ENCODE peak calls at places on chromosomes 3 and 15, in seven cellular contexts. L is CD4-positive, alpha-beta memory T cell; M is psoas muscle; J is right lobe of liver; R is HFF-Myc; W is SJCRH30; X is ovary. Q is an unnamed sample.

GRCh38 chr3:183534249-183534648 is 21.3 kb downstream of the KLHL6 start:
- DNase-seq in L (no peak), M (no peak), J (no peak), R (no peak), W (no peak), X (no peak), Q (no peak)

GRCh38 chr3:51350751-51351150 is 34.3 kb upstream of the MANF start:
- DNase-seq in L (no peak), M (no peak), J (no peak), R (no peak), W (no peak), X (no peak), Q (no peak)

GRCh38 chr3:103730744-103731143 is 1295.9 kb downstream of the ZPLD1 start:
- DNase-seq in L (no peak), M (no peak), J (no peak), R (no peak), W (no peak), X (no peak), Q (no peak)

GRCh38 chr3:50627407-50628051 is 10.6 kb downstream of the MAPKAPK3 start:
- DNase-seq in L (no peak), M (peak; percentile 83), J (no peak), R (no peak), W (peak; percentile 31), X (no peak), Q (peak; percentile 12)

GRCh38 chr15:52790166-52790708 is at the start of gene ONECUT1:
- DNase-seq in L (no peak), M (peak; percentile 45), J (peak; percentile 82), R (no peak), W (peak; percentile 73), X (no peak), Q (no peak)

GRCh38 chr15:38868326-38869114 is 303.9 kb upstream of the RASGRP1 start:
- DNase-seq in L (no peak), M (peak; percentile 58), J (peak; percentile 42), R (no peak), W (peak; percentile 62), X (no peak), Q (peak; percentile 95)

GRCh38 chr3:14877404-14877803 is 58.6 kb downstream of the FGD5 start:
- DNase-seq in L (no peak), M (no peak), J (no peak), R (no peak), W (no peak), X (no peak), Q (no peak)

GRCh38 chr3:153221748-153222162 is 59.7 kb downstream of the RAP2B start:
- DNase-seq in L (peak; percentile 95), M (peak; percentile 40), J (peak; percentile 48), R (peak; percentile 93), W (peak; percentile 57), X (peak; percentile 10), Q (peak; percentile 96)

GRCh38 chr3:139016430-139017048 is 4.2 kb downstream of the PRR23B start:
- DNase-seq in L (no peak), M (no peak), J (no peak), R (no peak), W (peak; percentile 5), X (no peak), Q (no peak)

GRCh38 chr3:172383306-172383796 is 64.9 kb downstream of the GHSR start:
- DNase-seq in L (no peak), M (no peak), J (no peak), R (no peak), W (no peak), X (no peak), Q (no peak)

GRCh38 chr15:62125763-62126162 is 39.3 kb downstream of the C2CD4B start:
- DNase-seq in L (no peak), M (no peak), J (peak; percentile 29), R (no peak), W (peak; percentile 68), X (no peak), Q (no peak)

GRCh38 chr3:143124683-143125520 is 5.3 kb downstream of the CHST2 start:
- DNase-seq in L (no peak), M (no peak), J (no peak), R (no peak), W (peak; percentile 38), X (no peak), Q (no peak)

GRCh38 chr3:31610700-31611275 is 78.1 kb downstream of the STT3B start:
- DNase-seq in L (no peak), M (no peak), J (no peak), R (peak; percentile 17), W (peak; percentile 3), X (no peak), Q (peak; percentile 7)

GRCh38 chr15:73081321-73081958 is 29.2 kb downstream of the NEO1 start:
- DNase-seq in L (no peak), M (peak; percentile 8), J (no peak), R (peak; percentile 39), W (peak; percentile 58), X (no peak), Q (peak; percentile 10)

GRCh38 chr3:48662140-48662752 is 440 bp downstream of the CELSR3 start:
- DNase-seq in L (no peak), M (no peak), J (no peak), R (no peak), W (no peak), X (no peak), Q (no peak)

GRCh38 chr15:48096813-48097212 is 24.0 kb upstream of the SLC24A5 start:
- DNase-seq in L (no peak), M (no peak), J (no peak), R (no peak), W (no peak), X (no peak), Q (peak; percentile 76)

GRCh38 chr3:122563717-122564025 is 429 bp downstream of the PARP9 start:
- DNase-seq in L (no peak), M (no peak), J (peak; percentile 28), R (no peak), W (peak; percentile 45), X (no peak), Q (no peak)

GRCh38 chr15:66124626-66125025 is 128.9 kb downstream of the MEGF11 start:
- DNase-seq in L (no peak), M (no peak), J (no peak), R (no peak), W (no peak), X (no peak), Q (no peak)
- H3K4me3 ChIP-seq in L (no peak overlapping the region), M (no peak overlapping the region), J (no peak overlapping the region), R (no peak overlapping the region), W (no peak overlapping the region), X (no peak overlapping the region), Q (no peak overlapping the region)

GRCh38 chr3:45311953-45312795 is 76.2 kb upstream of the LARS2 start:
- DNase-seq in L (no peak), M (no peak), J (no peak), R (no peak), W (no peak), X (no peak), Q (no peak)

GRCh38 chr3:45309876-45310275 is 78.5 kb upstream of the LARS2 start:
- DNase-seq in L (no peak), M (no peak), J (no peak), R (no peak), W (no peak), X (no peak), Q (no peak)

GRCh38 chr3:45311327-45311726 is 77.0 kb upstream of the LARS2 start:
- DNase-seq in L (no peak), M (no peak), J (no peak), R (no peak), W (no peak), X (no peak), Q (no peak)

GRCh38 chr3:45313743-45314403 is 74.5 kb upstream of the LARS2 start:
- DNase-seq in L (no peak), M (no peak), J (no peak), R (no peak), W (no peak), X (no peak), Q (no peak)

GRCh38 chr3:45312836-45313493 is 75.4 kb upstream of the LARS2 start:
- DNase-seq in L (no peak), M (no peak), J (no peak), R (no peak), W (no peak), X (no peak), Q (no peak)
- H3K4me3 ChIP-seq in L (no peak overlapping the region), M (no peak overlapping the region), J (no peak overlapping the region), R (no peak overlapping the region), W (no peak overlapping the region), X (no peak overlapping the region), Q (no peak overlapping the region)

GRCh38 chr15:22796079-22796478 is 9.6 kb downstream of the NIPA1 start:
- DNase-seq in L (no peak), M (no peak), J (no peak), R (no peak), W (no peak), X (no peak), Q (no peak)
- H3K4me3 ChIP-seq in L (no peak overlapping the region), M (no peak overlapping the region), J (no peak overlapping the region), R (no peak overlapping the region), W (no peak overlapping the region), X (no peak overlapping the region), Q (no peak overlapping the region)

GRCh38 chr15:100628746-100629145 is 26.4 kb downstream of the ASB7 start:
- DNase-seq in L (no peak), M (no peak), J (no peak), R (peak; percentile 6), W (no peak), X (no peak), Q (no peak)
- H3K4me3 ChIP-seq in L (no peak overlapping the region), M (no peak overlapping the region), J (no peak overlapping the region), R (no peak overlapping the region), W (no peak overlapping the region), X (no peak overlapping the region), Q (no peak overlapping the region)

DNA sequence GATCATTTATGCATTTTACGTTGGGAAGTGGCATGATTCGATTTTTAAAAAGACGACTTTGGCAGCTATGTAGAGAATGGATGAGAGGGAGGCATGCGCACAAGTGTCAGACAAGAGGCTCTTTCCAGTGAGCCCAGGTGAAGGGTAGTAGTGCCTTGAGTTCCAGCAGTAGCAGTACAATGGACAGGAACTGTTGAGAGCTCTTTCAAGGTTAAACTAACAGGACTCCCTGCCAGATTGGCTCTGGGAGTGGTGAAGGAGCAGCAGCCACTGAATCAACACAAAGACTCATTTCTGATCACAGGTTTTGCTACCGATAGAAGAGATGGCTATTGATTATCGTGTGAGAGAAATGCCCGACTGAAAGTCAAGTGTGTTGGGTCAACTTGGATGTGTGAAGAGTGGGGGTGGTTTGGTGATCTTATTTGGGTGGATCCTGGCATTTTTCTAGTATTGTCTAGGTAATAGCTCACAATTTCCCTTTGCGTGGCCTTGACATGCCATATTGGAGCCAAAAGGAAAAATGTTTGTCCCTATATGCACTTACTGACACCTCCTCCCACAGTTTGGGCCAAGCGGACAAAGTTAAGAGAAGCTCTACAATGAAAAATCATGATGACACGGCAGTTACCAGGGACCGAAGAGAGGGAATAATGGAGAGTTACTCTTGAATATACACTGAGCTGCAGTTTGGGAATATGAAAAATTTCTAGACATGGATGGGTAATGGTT is 81.6 kb upstream of the MDFIC2 start:
- DNase-seq in L (no peak), M (no peak), J (no peak), R (no peak), W (no peak), X (no peak), Q (no peak)
- H3K4me3 ChIP-seq in L (no peak overlapping the region), M (no peak overlapping the region), J (no peak overlapping the region), R (no peak overlapping the region), W (no peak overlapping the region), X (no peak overlapping the region), Q (no peak overlapping the region)

Q was measured in skeletal muscle cell.